ENCODE peak calls at places on chromosomes 4 and X, in five cellular contexts. A is HepG2, Q is K562, P is H1, N is GM12878. C is an unnamed sample.
A peak's percentile ranks its signal among the peaks of the same experiment; 100 is the strongest.

GRCh38 chr4:19947349-19947748 is 304.4 kb upstream of the SLIT2 start:
- DNase-seq in A (no peak), Q (no peak), P (no peak), N (no peak), C (no peak)

GRCh38 chr4:62014982-62015739 is 815.0 kb downstream of the ADGRL3 start:
- DNase-seq in A (no peak), Q (no peak), P (no peak), N (no peak), C (no peak)

GRCh38 chr4:152374153-152374552 is 161.7 kb downstream of the FBXW7 start:
- DNase-seq in A (no peak), Q (no peak), P (no peak), N (no peak), C (no peak)

GRCh38 chr4:166121897-166122296 is 248.9 kb downstream of the TLL1 start:
- DNase-seq in A (no peak), Q (no peak), P (no peak), N (no peak), C (no peak)

GRCh38 chrX:133698298-133698697 is 283.0 kb upstream of the GPC4 start:
- DNase-seq in A (no peak), Q (no peak), P (no peak), N (no peak), C (peak; percentile 29)

GRCh38 chr4:56787380-56787779 is 34.1 kb downstream of the SPINK2 start:
- DNase-seq in A (no peak), Q (no peak), P (no peak), N (no peak), C (peak; percentile 28)

GRCh38 chr4:1563768-1564485 is 120.2 kb downstream of the FAM53A start:
- DNase-seq in A (no peak), Q (no peak), P (no peak), N (no peak), C (no peak)

GRCh38 chrX:36898301-36898700 is 109.9 kb upstream of the FAM47C start:
- DNase-seq in A (peak; percentile 0), Q (no peak), P (no peak), N (no peak), C (peak; percentile 32)

GRCh38 chrX:104310084-104310483 is 55.4 kb upstream of the ESX1 start:
- DNase-seq in A (no peak), Q (no peak), P (no peak), N (no peak), C (no peak)

GRCh38 chrX:4182010-4182806 is 468.8 kb upstream of the PRKX start:
- DNase-seq in A (no peak), Q (no peak), P (peak; percentile 41), N (no peak), C (peak; percentile 41)

GRCh38 chrX:115067812-115068211 is 50.4 kb upstream of the IL13RA2 start:
- DNase-seq in A (no peak), Q (no peak), P (no peak), N (no peak), C (no peak)
- H3K4me2 ChIP-seq in A (no peak overlapping the region), Q (no peak overlapping the region), P (no peak overlapping the region), N (no peak overlapping the region), C (no peak overlapping the region)

GRCh38 chrX:130523460-130524394 is 121.9 kb downstream of the RBMX2 start:
- DNase-seq in A (no peak), Q (peak; percentile 78), P (peak; percentile 66), N (no peak), C (peak; percentile 70)
- TF ChIP-seq CREB1 in A (no peak), Q (peak; percentile 54), P (peak; percentile 50), N (no peak), C (no peak)

GRCh38 chrX:30304866-30305265 is 4.3 kb downstream of the NR0B1 start:
- DNase-seq in A (no peak), Q (no peak), P (no peak), N (no peak), C (no peak)

GRCh38 chrX:30307466-30307865 is 1.7 kb downstream of the NR0B1 start:
- DNase-seq in A (no peak), Q (no peak), P (no peak), N (no peak), C (no peak)

GRCh38 chrX:30309139-30309571 is at the start of gene NR0B1:
- DNase-seq in A (no peak), Q (no peak), P (peak; percentile 51), N (no peak), C (peak; percentile 34)

GRCh38 chrX:30310429-30311206 is 1.4 kb upstream of the NR0B1 start:
- DNase-seq in A (no peak), Q (no peak), P (no peak), N (no peak), C (no peak)

GRCh38 chrX:30308263-30309138 is 689 bp downstream of the NR0B1 start:
- DNase-seq in A (no peak), Q (no peak), P (peak; percentile 52), N (no peak), C (peak; percentile 46)
- H3K4me2 ChIP-seq in A (no peak overlapping the region), Q (no peak overlapping the region), P (peak overlapping the region; percentile 74), N (no peak overlapping the region), C (peak overlapping the region; percentile 76)

DNA sequence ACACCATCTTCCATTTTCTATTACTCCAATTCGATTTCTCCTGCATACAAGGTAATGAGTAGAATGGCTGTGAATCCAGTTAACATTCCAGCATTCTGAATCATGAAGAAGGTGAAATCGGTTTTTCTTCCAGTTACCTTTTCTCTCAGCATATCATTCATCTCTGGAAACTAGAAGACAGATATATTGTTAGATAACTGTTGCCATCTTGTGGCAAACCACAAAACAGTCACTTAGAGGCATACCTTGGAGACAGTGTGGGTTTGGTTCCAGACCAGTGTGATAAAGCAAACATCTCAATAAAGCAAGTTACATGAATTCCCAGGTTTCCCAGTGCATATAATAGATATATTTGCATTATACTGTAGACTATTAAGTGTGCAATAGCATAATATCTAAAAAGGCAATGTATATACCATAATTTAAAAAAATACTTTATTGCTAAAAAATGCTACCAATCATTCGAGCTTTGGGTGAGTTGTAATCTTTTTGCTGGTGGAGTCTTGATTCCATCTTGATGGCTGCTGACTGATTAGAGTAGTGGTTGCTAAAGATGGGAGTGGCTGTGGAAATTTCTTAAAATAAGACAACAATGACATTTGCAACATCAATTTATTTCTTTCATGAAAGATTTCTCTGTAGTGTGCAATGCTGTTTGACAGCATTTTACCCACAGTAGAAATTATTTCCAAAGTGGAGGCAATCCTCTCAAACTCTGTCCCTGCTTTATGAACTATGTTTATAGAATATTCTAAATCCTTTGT is 82.1 kb downstream of the SLC39A8 start:
- DNase-seq in A (peak; percentile 41), Q (no peak), P (no peak), N (no peak), C (peak; percentile 68)
- TF ChIP-seq CREB1 in A (no peak), Q (no peak), P (no peak), N (no peak), C (no peak)

GRCh38 chr4:88497859-88498409 is 25.6 kb downstream of the PYURF start:
- DNase-seq in A (no peak), Q (no peak), P (no peak), N (no peak), C (no peak)

DNA sequence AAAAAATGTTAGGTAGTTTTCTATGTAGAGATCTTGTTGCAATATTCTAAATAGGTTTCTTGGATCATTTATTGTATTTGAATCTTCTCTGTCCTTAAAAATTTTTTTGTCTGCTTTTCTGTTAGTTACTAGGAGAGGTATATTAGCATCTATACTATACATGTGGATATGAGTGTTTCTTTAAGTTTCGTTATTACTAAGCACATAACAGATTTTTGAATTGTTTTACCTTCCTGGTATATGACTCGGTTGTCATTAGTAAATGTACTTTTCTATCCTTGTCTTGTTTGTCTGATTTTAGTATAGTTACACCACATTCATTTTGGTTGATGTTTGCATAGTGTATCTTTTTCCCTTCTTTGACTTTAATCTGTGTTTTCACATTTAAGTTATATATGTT is 20.2 kb downstream of the PYURF start:
- DNase-seq in A (no peak), Q (no peak), P (no peak), N (no peak), C (no peak)
- H3K4me2 ChIP-seq in A (no peak overlapping the region), Q (no peak overlapping the region), P (no peak overlapping the region), N (no peak overlapping the region), C (no peak overlapping the region)

GRCh38 chr4:145298885-145299284 is 118.5 kb upstream of the OTUD4 start:
- DNase-seq in A (no peak), Q (no peak), P (no peak), N (peak; percentile 26), C (no peak)

GRCh38 chr4:145297556-145297955 is 117.2 kb upstream of the OTUD4 start:
- DNase-seq in A (no peak), Q (no peak), P (no peak), N (peak; percentile 26), C (no peak)

GRCh38 chr4:145301386-145302080 is 121.1 kb upstream of the OTUD4 start:
- DNase-seq in A (no peak), Q (no peak), P (no peak), N (no peak), C (no peak)

GRCh38 chr4:145302725-145303124 is 122.3 kb upstream of the OTUD4 start:
- DNase-seq in A (no peak), Q (no peak), P (no peak), N (no peak), C (no peak)

GRCh38 chr4:145299380-145300076 is 119.1 kb upstream of the OTUD4 start:
- DNase-seq in A (peak; percentile 5), Q (no peak), P (no peak), N (peak; percentile 89), C (no peak)
- TF ChIP-seq CREB1 in A (no peak), Q (no peak), P (no peak), N (peak; percentile 73), C (no peak)